ENCODE peak calls at places on chromosomes 3 and 15, in seven cellular contexts. O is GM12878; N is OCI-LY7; C is Peyer's patch; P is activated B cell treated with CpG ODN at 0.5 μM for 24 hours; K is B cell; W is CD4-positive, alpha-beta T cell. Z is an unnamed sample.

GRCh38 chr15:91887321-91887720 is 33.8 kb downstream of the SLCO3A1 start:
- DNase-seq in N (no peak), K (no peak), W (no peak), P (no peak), C (no peak), O (no peak), Z (peak; percentile 22)

GRCh38 chr3:50154840-50155490 is at the start of gene SEMA3F:
- DNase-seq in C (peak; percentile 66), O (no peak), K (peak; percentile 86), N (peak; percentile 69), P (peak; percentile 63), W (peak; percentile 37), Z (peak; percentile 75)

GRCh38 chr15:64842099-64842940 is 605 bp downstream of the PLEKHO2 start:
- DNase-seq in W (no peak), O (no peak), K (peak; percentile 31), N (peak; percentile 44), P (no peak), C (no peak), Z (no peak)

GRCh38 chr3:183537295-183537730 is 18.2 kb downstream of the KLHL6 start:
- DNase-seq in N (no peak), K (no peak), O (no peak), C (no peak), P (no peak), W (no peak), Z (no peak)

GRCh38 chr3:169430687-169431404 is 232.7 kb downstream of the MECOM start:
- DNase-seq in W (no peak), K (no peak), N (peak; percentile 1), C (no peak), P (no peak), O (no peak), Z (no peak)

GRCh38 chr3:134384963-134385362 is 10.7 kb upstream of the AMOTL2 start:
- DNase-seq in W (no peak), K (no peak), P (no peak), N (no peak), O (no peak), C (no peak), Z (no peak)

GRCh38 chr3:149393355-149394165 is 16.1 kb upstream of the TM4SF1 start:
- DNase-seq in P (no peak), K (peak; percentile 31), W (no peak), N (peak; percentile 36), C (peak; percentile 20), O (peak; percentile 15), Z (peak; percentile 75)

GRCh38 chr3:161221881-161222600 is 930 bp downstream of the NMD3 start:
- DNase-seq in W (no peak), N (peak; percentile 34), O (no peak), K (peak; percentile 24), C (peak; percentile 37), P (no peak), Z (no peak)

DNA sequence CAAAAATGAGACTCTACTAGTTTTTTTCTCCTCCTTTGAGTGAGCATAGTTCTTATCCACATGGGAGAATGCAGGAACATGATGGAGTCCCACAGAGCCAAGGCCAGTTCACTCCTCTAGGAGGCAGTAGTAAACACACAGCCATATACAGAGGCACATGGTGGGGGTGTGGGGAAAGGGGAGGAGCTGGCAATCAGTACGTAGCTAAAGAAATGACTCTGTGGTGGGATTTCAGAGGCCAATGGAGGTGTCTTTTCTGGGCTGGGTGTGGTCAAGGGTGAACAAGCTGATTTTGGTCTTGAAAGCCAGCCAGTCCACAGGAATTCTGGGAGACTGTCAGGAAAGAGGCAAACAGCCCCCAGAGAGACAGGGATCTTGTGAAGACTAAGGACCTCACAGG is 6.6 kb upstream of the RAB11A start:
- DNase-seq in K (peak; percentile 60), N (peak; percentile 78), P (no peak), C (no peak), W (peak; percentile 26), O (no peak), Z (peak; percentile 55)
- TF ChIP-seq CTCF in K (peak; percentile 58), N (peak; percentile 87), P (no peak), C (peak; percentile 51), W (peak; percentile 33), O (peak; percentile 54), Z (no peak)

DNA sequence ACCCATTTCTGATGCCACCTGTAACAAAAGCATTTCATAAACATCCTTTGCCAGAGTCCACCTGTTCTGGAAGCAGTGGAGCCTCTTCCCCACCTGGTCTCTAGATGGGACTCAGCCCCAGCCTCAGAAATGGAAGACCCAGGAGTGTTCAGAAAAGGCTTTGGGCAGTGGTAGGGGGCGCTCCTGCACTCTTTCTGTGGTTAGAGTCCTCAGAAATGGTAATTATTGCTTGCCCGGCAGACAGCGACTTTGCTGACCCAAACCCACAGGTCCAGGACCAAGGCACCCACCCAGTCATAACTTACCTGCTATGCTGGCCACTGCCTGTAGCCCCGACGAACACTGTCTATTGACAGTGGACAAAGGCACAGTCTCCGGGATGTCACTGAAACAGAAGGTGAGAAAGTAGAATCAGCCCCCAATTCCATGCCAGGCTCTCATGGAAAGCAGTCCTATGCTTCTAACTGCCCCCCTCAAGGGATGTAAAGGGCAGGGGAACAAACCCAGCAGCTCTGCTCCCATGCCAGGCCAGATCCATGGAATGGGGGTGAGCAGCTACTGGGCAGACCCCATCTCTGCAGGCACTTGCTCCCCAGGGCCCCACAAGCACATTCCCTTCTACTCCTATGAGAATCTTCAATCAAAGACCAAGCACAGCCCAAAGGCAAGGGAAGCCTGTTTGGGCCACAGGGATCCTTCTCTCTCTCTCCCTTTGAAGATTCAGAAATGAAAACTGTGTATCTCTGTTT is 5.1 kb downstream of the ACAA1 start:
- DNase-seq in W (no peak), O (no peak), P (no peak), K (peak; percentile 22), C (peak; percentile 31), N (no peak), Z (peak; percentile 81)
- TF ChIP-seq CTCF in W (peak; percentile 28), O (peak; percentile 67), P (no peak), K (peak; percentile 30), C (no peak), N (peak; percentile 71), Z (peak; percentile 19)

GRCh38 chr3:192467230-192468186 is 259.8 kb downstream of the FGF12 start:
- DNase-seq in K (peak; percentile 70), O (peak; percentile 8), C (peak; percentile 53), W (peak; percentile 19), P (no peak), N (peak; percentile 69), Z (peak; percentile 63)
- TF ChIP-seq CTCF in K (peak; percentile 99), O (peak; percentile 85), C (peak; percentile 81), W (peak; percentile 77), P (peak; percentile 90), N (peak; percentile 98), Z (peak; percentile 85)

GRCh38 chr15:81336568-81336967 is 12.6 kb upstream of the STARD5 start:
- DNase-seq in P (no peak), O (no peak), W (no peak), N (peak; percentile 69), C (peak; percentile 61), K (peak; percentile 56), Z (no peak)
- TF ChIP-seq CTCF in P (no peak), O (peak; percentile 57), W (peak; percentile 71), N (peak; percentile 87), C (peak; percentile 6), K (peak; percentile 51), Z (no peak)

DNA sequence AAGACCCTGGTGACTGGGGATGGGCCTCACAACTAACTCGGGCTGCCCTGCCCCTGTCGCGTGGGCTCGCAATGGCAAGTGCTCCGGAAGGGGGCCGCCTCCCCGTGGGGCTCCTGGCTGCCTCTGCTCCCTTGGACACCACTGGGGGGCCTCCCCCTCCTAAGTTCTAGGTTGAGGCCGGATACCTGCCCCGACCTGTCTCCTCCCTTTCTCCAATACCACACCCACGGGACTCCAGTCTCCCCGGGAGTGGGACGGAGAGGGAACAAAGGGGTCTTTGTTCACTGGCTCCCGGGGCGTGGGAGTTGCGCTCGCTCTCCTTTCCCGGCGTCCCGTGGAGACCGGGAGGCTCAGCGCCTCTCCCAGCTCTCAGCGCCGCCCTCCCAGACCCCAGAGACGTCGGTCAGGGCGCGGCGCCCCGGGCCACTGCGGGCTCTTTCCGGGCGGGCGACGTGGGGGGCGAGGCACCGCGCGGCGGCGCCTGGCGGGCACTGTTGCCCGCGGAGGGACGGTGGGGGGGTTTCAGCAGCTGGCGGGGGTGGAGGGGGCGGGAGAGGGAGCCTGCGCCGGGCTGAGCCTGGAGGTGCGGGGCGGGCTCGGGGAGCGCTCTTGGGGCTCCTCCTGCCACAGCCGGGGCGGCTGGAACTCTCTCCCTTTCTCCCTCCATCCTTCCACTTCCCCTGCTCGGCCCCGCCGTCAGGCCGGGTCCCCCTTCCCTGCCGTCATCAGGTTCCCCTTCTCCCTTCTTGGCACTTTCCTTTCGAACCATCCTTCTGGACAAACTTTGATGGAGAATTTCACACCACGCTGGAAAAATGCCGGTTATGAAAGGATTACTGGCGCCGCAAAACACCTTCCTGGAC is at the start of gene KCNH8:
- DNase-seq in O (no peak), P (peak; percentile 29), W (no peak), N (peak; percentile 4), C (peak; percentile 22), K (peak; percentile 42), Z (peak; percentile 73)
- TF ChIP-seq CTCF in O (no peak), P (no peak), W (no peak), N (no peak), C (no peak), K (no peak), Z (no peak)

Z was measured in glutamatergic neuron.